ENCODE peak calls at places on chromosomes 13 and 19, in five cellular contexts. Z, A, V, F and O are unnamed samples.

GRCh38 chr13:31044658-31045620 is 112.5 kb downstream of the TEX26 start:
- DNase-seq in Z (no peak), A (no peak), V (no peak), F (no peak), O (no peak)

GRCh38 chr13:23609414-23610186 is 39.4 kb downstream of the TNFRSF19 start:
- DNase-seq in Z (no peak), A (no peak), V (peak; percentile 55), F (no peak), O (no peak)

GRCh38 chr19:47549341-47549768 is 23.6 kb downstream of the ZNF541 start:
- DNase-seq in Z (peak; percentile 78), A (peak; percentile 44), V (peak; percentile 81), F (no peak), O (no peak)

GRCh38 chr13:60936281-60936680 is 479.4 kb downstream of the PCDH20 start:
- DNase-seq in Z (no peak), A (no peak), V (no peak), F (no peak), O (no peak)

GRCh38 chr13:67369895-67370660 is 139.9 kb upstream of the PCDH9 start:
- DNase-seq in Z (no peak), A (no peak), V (no peak), F (no peak), O (no peak)

GRCh38 chr13:108961542-108962125 is 332.2 kb downstream of the MYO16 start:
- DNase-seq in Z (no peak), A (no peak), V (no peak), F (no peak), O (no peak)

GRCh38 chr13:29594310-29594709 is 1.2 kb downstream of the SLC7A1 start:
- DNase-seq in Z (no peak), A (no peak), V (peak; percentile 42), F (no peak), O (no peak)

GRCh38 chr19:43820098-43820860 is 6.8 kb upstream of the ZNF283 start:
- DNase-seq in Z (peak; percentile 71), A (no peak), V (no peak), F (no peak), O (no peak)

GRCh38 chr19:8377598-8377997 is 12.6 kb upstream of the RAB11B start:
- DNase-seq in Z (no peak), A (no peak), V (no peak), F (peak; percentile 37), O (no peak)

GRCh38 chr19:4298772-4299550 is 3.2 kb downstream of the TMIGD2 start:
- DNase-seq in Z (no peak), A (no peak), V (no peak), F (no peak), O (no peak)

GRCh38 chr19:55487884-55488687 is at the start of gene SSC5D:
- DNase-seq in Z (no peak), A (no peak), V (no peak), F (no peak), O (no peak)

GRCh38 chr19:51195316-51195586 is 29.6 kb upstream of the CD33 start:
- DNase-seq in Z (no peak), A (no peak), V (no peak), F (no peak), O (peak; percentile 73)

GRCh38 chr19:48424694-48425219 is 21.0 kb upstream of the GRWD1 start:
- DNase-seq in Z (no peak), A (no peak), V (peak; percentile 55), F (no peak), O (no peak)

GRCh38 chr19:4679416-4679815 is 9.3 kb upstream of the MYDGF start:
- DNase-seq in Z (no peak), A (no peak), V (no peak), F (no peak), O (no peak)

GRCh38 chr19:5956728-5957127 is 21.2 kb downstream of the RANBP3 start:
- DNase-seq in Z (no peak), A (no peak), V (no peak), F (no peak), O (no peak)

DNA sequence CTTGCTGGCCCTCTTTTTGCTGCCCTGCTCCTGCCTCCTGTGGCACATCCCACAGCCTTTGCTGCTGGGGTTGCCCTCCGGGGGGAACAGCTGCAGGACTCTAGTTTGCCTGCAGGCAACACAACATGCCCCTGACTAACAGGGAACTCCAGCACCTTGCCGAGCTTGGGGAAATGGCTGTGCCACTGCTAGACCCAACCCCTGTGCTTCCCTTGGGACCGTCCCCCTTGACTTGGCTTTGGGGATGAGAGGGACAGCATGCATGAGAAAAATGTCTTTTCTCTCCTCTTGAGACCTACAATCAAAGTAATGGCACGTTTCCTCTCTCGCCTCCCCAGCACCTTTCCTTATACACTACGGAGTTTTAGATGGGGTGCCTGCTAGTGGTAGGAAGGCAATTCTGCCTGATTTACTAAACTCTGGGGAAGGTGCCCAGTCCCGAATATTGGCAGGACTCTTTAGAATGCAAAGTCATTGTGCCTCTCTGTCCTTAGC is 12.4 kb upstream of the VWA8 start:
- DNase-seq in Z (no peak), A (no peak), V (no peak), F (no peak), O (no peak)
- TF ChIP-seq CTCF in Z (no peak), A (no peak), V (no peak), F (peak; percentile 20), O (peak; percentile 7)

GRCh38 chr19:1599460-1599846 is 5.8 kb downstream of the UQCR11 start:
- DNase-seq in Z (no peak), A (no peak), V (no peak), F (no peak), O (no peak)

GRCh38 chr19:1605236-1606137 is at the start of gene UQCR11:
- DNase-seq in Z (peak; percentile 97), A (peak; percentile 98), V (peak; percentile 95), F (peak; percentile 97), O (peak; percentile 97)

GRCh38 chr19:1598777-1599459 is 6.3 kb upstream of the MBD3 start:
- DNase-seq in Z (no peak), A (no peak), V (no peak), F (no peak), O (no peak)

GRCh38 chr19:1602091-1602707 is 3.1 kb downstream of the UQCR11 start:
- DNase-seq in Z (no peak), A (no peak), V (no peak), F (no peak), O (no peak)

GRCh38 chr19:1601613-1602064 is 3.6 kb downstream of the UQCR11 start:
- DNase-seq in Z (no peak), A (no peak), V (no peak), F (no peak), O (no peak)
- TF ChIP-seq CTCF in Z (no peak), A (no peak), V (no peak), F (peak; percentile 40), O (no peak)

GRCh38 chr13:100573121-100573520 is 15.5 kb downstream of the GGACT start:
- DNase-seq in Z (no peak), A (no peak), V (peak; percentile 74), F (no peak), O (no peak)
- TF ChIP-seq CTCF in Z (peak; percentile 74), A (peak; percentile 79), V (peak; percentile 58), F (peak; percentile 84), O (peak; percentile 73)

GRCh38 chr13:37690361-37690760 is 91.8 kb upstream of the POSTN start:
- DNase-seq in Z (no peak), A (no peak), V (no peak), F (no peak), O (no peak)
- TF ChIP-seq CTCF in Z (no peak), A (no peak), V (no peak), F (no peak), O (no peak)

DNA sequence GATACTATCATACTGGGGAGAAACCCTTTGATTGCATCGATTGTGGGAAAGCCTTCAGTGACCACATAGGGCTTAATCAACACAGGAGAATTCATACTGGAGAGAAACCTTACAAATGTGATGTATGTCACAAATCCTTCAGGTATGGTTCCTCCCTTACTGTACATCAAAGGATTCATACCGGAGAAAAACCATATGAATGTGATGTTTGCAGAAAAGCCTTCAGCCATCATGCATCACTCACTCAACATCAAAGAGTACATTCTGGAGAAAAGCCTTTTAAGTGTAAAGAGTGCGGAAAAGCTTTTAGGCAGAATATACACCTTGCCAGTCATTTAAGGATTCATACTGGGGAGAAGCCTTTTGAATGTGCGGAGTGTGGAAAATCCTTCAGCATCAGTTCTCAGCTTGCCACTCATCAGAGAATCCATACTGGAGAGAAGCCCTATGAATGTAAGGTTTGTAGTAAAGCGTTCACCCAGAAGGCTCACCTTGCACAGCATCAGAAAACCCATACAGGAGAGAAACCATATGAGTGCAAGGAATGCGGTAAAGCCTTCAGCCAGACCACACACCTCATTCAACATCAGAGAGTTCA is 12.9 kb upstream of the ZNF470 start:
- DNase-seq in Z (no peak), A (no peak), V (no peak), F (no peak), O (no peak)
- TF ChIP-seq CTCF in Z (no peak), A (no peak), V (no peak), F (no peak), O (no peak)

GRCh38 chr19:37506387-37507166 is at the start of gene ZNF793:
- DNase-seq in Z (peak; percentile 79), A (peak; percentile 89), V (peak; percentile 57), F (no peak), O (peak; percentile 89)
- TF ChIP-seq CTCF in Z (no peak), A (no peak), V (no peak), F (no peak), O (no peak)

GRCh38 chr13:40013554-40013953 is 358.1 kb downstream of the COG6 start:
- DNase-seq in Z (no peak), A (no peak), V (no peak), F (no peak), O (no peak)
- TF ChIP-seq CTCF in Z (no peak), A (no peak), V (no peak), F (no peak), O (no peak)

GRCh38 chr19:29092712-29093552 is 120.0 kb downstream of the UQCRFS1 start:
- DNase-seq in Z (no peak), A (no peak), V (no peak), F (no peak), O (no peak)

GRCh38 chr19:29088761-29089160 is 124.2 kb downstream of the UQCRFS1 start:
- DNase-seq in Z (no peak), A (no peak), V (no peak), F (no peak), O (no peak)

GRCh38 chr19:29089315-29089855 is 123.6 kb downstream of the UQCRFS1 start:
- DNase-seq in Z (no peak), A (no peak), V (no peak), F (no peak), O (no peak)

GRCh38 chr19:29093553-29093908 is 119.4 kb downstream of the UQCRFS1 start:
- DNase-seq in Z (no peak), A (no peak), V (no peak), F (no peak), O (no peak)

DNA sequence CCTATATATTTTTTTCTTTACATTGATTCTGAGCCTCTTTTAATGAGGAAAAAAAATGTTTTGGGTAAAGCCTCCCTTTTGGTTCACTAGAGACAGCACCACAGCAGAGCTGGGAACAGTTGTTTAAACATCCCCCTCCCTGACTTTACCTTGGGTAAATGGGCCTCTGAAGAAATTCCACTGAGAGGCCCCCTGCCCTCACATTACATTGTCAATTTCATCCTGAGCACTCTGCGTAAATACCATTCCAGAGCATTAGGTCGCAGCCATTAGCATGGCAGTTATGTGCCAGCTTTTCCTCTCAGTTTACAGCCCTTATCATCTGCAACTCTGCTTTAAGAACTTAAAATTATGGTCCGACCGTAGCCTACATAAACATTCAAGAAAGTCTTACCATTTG is 121.8 kb downstream of the UQCRFS1 start:
- DNase-seq in Z (no peak), A (no peak), V (no peak), F (no peak), O (no peak)
- TF ChIP-seq CTCF in Z (no peak), A (no peak), V (no peak), F (no peak), O (no peak)

GRCh38 chr19:35269425-35270117 is 809 bp downstream of the USF2 start:
- DNase-seq in Z (peak; percentile 94), A (peak; percentile 97), V (peak; percentile 91), F (no peak), O (peak; percentile 94)
- TF ChIP-seq CTCF in Z (peak; percentile 82), A (peak; percentile 95), V (peak; percentile 84), F (peak; percentile 96), O (peak; percentile 89)